ENCODE peak calls at places on chromosomes 2 and 18, in four cellular contexts. Q is fibroblast of mammary gland, I is thoracic aorta, M is AG04450. A is an unnamed sample.

GRCh38 chr2:233486778-233487552 is 79.6 kb downstream of the USP40 start:
- DNase-seq in M (peak), Q (peak), I (no peak), A (peak)

GRCh38 chr2:161088658-161089350 is 71.4 kb upstream of the TANK start:
- DNase-seq in M (no peak), I (no peak), Q (no peak), A (no peak)

GRCh38 chr2:128641421-128642095 is 322.9 kb upstream of the HS6ST1 start:
- DNase-seq in M (no peak), Q (no peak), I (no peak), A (no peak)

GRCh38 chr2:227442639-227443038 is 29.3 kb upstream of the AGFG1 start:
- DNase-seq in I (no peak), Q (no peak), M (no peak), A (no peak)

GRCh38 chr18:48752928-48753327 is 197.8 kb downstream of the SMAD7 start:
- DNase-seq in I (no peak), Q (no peak), M (no peak), A (peak)

GRCh38 chr2:150566289-150566688 is 78.8 kb upstream of the RND3 start:
- DNase-seq in I (no peak), Q (no peak), M (no peak), A (no peak)

GRCh38 chr2:190843874-190844699 is 36.5 kb upstream of the GLS start:
- DNase-seq in Q (peak), I (no peak), M (no peak), A (no peak)

GRCh38 chr18:79690586-79691482 is 11.2 kb downstream of the CTDP1 start:
- DNase-seq in M (no peak), I (no peak), Q (no peak), A (no peak)

GRCh38 chr18:30810580-30810979 is 232.0 kb downstream of the DSC3 start:
- DNase-seq in Q (no peak), I (no peak), M (no peak), A (no peak)

GRCh38 chr2:109176928-109177327 is 47.9 kb downstream of the SH3RF3 start:
- DNase-seq in Q (no peak), I (no peak), M (no peak), A (no peak)

GRCh38 chr2:176129013-176129796 is at the start of gene HOXD8:
- DNase-seq in Q (peak), M (no peak), I (no peak), A (peak)

GRCh38 chr2:20664431-20665260 is 2.3 kb upstream of the GDF7 start:
- DNase-seq in M (no peak), Q (no peak), I (no peak), A (no peak)

GRCh38 chr2:223957092-223957851 is at the start of gene MRPL44:
- DNase-seq in Q (peak), I (peak), M (peak), A (peak)

GRCh38 chr2:150466770-150467640 is 20.5 kb downstream of the RND3 start:
- DNase-seq in I (no peak), M (no peak), Q (peak), A (peak)

GRCh38 chr18:3863006-3863405 is 413.0 kb downstream of the TGIF1 start:
- DNase-seq in Q (no peak), M (no peak), I (no peak), A (no peak)

GRCh38 chr2:28327963-28328922 is 64.4 kb upstream of the FOSL2 start:
- DNase-seq in M (peak), I (no peak), Q (peak), A (peak)

GRCh38 chr2:203510941-203511305 is 24.2 kb downstream of the RAPH1 start:
- DNase-seq in M (no peak), Q (peak), I (no peak), A (peak)

GRCh38 chr2:74378007-74378406 is 2.1 kb downstream of the DCTN1 start:
- DNase-seq in Q (no peak), M (no peak), I (no peak), A (no peak)
- TF ChIP-seq CTCF in Q (no peak), M (no peak), I (no peak), A (no peak)

GRCh38 chr2:119365436-119365835 is 1.2 kb downstream of the C2orf76 start:
- DNase-seq in I (no peak), Q (no peak), M (no peak), A (no peak)
- H3K4me3 ChIP-seq in I (peak), Q (peak), M (peak), A (peak)

DNA sequence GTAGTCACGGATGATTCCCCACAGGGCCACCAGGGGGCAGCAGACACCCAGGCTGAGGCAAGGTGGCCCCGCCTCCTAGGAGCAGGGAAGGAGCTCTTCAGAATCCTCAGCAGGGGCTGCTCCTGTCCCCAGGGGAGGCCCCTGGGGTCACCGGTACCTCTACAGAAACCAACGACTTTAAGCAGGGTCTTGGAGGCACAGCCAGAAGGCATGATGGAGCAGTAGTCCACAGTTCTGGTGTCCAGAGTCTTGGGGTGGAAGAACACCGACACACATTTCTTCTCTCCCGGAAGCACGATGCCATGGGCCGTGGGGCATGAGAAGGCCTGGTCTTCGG is 11.5 kb downstream of the CFAP65 start:
- DNase-seq in Q (peak), I (peak), M (peak), A (peak)
- TF ChIP-seq CTCF in Q (peak), I (peak), M (peak), A (peak)

DNA sequence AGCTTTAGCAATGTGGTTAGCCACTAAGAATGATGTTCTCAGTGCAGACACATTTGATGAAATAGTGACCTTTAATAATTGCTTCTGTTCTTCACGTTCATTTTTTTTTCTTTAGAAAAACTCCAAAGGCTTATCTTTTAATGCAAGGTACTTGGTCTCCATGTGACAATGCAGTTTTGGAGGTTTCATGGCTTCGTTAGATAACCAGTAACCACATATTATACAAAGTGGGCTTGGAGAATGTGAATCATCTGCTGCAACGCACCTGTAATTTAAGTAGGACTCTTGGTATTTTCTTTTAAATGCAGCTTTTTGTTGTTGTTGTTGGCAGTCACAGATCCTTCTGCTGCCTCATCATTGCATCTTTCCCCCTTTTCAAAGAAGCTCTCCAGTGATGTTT is 1606.3 kb downstream of the SUCLG1 start:
- DNase-seq in I (no peak), Q (no peak), M (no peak), A (no peak)
- H3K4me3 ChIP-seq in I (no peak), Q (no peak), M (no peak), A (no peak)

GRCh38 chr18:50356036-50356945 is 18.6 kb upstream of the SKA1 start:
- DNase-seq in I (no peak), Q (peak), M (no peak), A (no peak)
- TF ChIP-seq CTCF in I (no peak), Q (peak), M (no peak), A (no peak)

GRCh38 chr2:17558053-17558452 is 17.6 kb downstream of the VSNL1 start:
- DNase-seq in M (no peak), Q (no peak), I (no peak), A (no peak)
- H3K4me3 ChIP-seq in M (no peak), Q (no peak), I (no peak), A (no peak)

GRCh38 chr2:210895132-210895531 is 338.7 kb downstream of the CPS1 start:
- DNase-seq in M (no peak), I (no peak), Q (no peak), A (no peak)
- TF ChIP-seq CTCF in M (no peak), I (no peak), Q (no peak), A (no peak)

DNA sequence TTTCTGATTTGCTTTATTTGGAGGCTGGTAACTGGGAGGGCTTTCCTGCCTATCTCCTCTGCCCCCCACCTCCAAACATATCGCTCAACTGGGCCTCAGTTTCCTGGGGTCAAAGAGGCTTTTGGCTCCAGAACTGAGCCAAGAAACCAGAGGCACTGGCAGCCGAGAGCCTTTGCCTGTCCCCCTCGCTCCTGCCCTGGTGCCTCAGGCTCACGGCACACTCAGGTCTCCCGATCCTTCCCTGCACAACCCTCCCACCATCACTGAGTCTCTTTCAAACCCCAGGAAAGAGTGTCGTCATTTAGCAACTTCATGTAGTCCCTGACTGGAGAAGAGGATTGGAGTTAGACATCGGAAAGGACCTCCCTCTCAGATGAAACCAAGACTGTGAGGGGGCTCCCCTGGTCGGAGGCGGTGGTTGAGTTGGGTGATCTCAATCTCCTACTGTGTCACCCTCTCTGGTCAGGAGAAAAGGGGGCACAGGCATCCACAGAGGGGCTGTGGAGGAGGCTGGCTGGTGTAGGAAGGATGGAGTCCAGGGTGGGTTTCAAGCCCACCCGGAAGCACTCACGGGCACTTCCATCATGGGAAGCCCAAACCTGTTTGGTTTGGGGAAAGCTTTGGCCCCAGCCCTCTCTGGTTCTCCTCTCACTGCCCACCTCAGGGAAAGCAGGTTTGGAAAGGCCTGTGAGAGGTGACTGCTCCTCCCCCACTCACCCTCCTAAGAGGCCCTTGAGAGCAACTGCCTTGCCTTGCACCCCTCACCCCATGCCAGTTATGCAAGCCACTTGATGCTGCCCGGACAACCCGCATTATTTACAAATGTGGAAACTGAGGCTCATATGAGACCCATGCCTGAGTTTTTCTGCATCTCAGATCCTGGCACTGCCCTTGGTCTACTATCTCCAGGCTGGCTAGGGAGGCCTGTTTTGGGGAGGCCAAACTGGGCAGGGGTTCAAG is 62.3 kb downstream of the TNS1 start:
- DNase-seq in Q (no peak), M (no peak), I (no peak), A (no peak)
- H3K4me3 ChIP-seq in Q (no peak), M (no peak), I (peak), A (no peak)

A was measured in astrocyte of the spinal cord.